ENCODE peak calls at places on chromosomes 4 and X, in nine cellular contexts. E is HFF-Myc, S is A549, N is IMR-90, T is GM12865, R is endothelial cell of umbilical vein, A is stomach, M is adrenal gland, L is fibroblast of mammary gland. V is an unnamed sample.

GRCh38 chr4:146232131-146232722 is 17.9 kb downstream of the REELD1 start:
- DNase-seq in E (no peak), S (no peak), N (no peak), T (no peak), R (no peak), A (peak), M (no peak), L (no peak), V (no peak)

GRCh38 chr4:75144475-75144874 is 211.6 kb downstream of the PARM1 start:
- DNase-seq in E (no peak), S (no peak), N (no peak), T (no peak), R (no peak), A (no peak), M (no peak), L (no peak), V (no peak)

GRCh38 chr4:73620115-73620792 is at the start of gene RASSF6:
- DNase-seq in E (no peak), S (no peak), N (no peak), T (peak), R (no peak), A (peak), M (no peak), L (no peak), V (peak)

GRCh38 chr4:102493794-102494193 is 7.4 kb upstream of the NFKB1 start:
- DNase-seq in E (no peak), S (no peak), N (no peak), T (no peak), R (no peak), A (peak), M (no peak), L (no peak), V (no peak)

GRCh38 chr4:157700898-157701694 is 471.7 kb downstream of the GASK1B start:
- DNase-seq in E (no peak), S (no peak), N (no peak), T (no peak), R (peak), A (no peak), M (no peak), L (no peak), V (no peak)

GRCh38 chr4:102787096-102787867 is 26.5 kb upstream of the MANBA start:
- DNase-seq in E (peak), S (no peak), N (peak), T (no peak), R (no peak), A (no peak), M (no peak), L (peak), V (peak)

GRCh38 chr4:87230806-87231205 is 10.4 kb upstream of the KLHL8 start:
- DNase-seq in E (no peak), S (no peak), N (no peak), T (no peak), R (no peak), A (no peak), M (no peak), L (no peak), V (no peak)

GRCh38 chr4:169906821-169907220 is 119.4 kb downstream of the MFAP3L start:
- DNase-seq in E (no peak), S (no peak), N (no peak), T (no peak), R (no peak), A (no peak), M (no peak), L (no peak), V (no peak)

GRCh38 chr4:161881370-161881769 is 282.4 kb downstream of the FSTL5 start:
- DNase-seq in E (no peak), S (no peak), N (no peak), T (no peak), R (no peak), A (no peak), M (no peak), L (no peak), V (no peak)

GRCh38 chr4:53591372-53591892 is at the start of gene LNX1:
- DNase-seq in E (no peak), S (no peak), N (no peak), T (no peak), R (no peak), A (peak), M (no peak), L (no peak), V (no peak)

GRCh38 chr4:8078610-8079015 is 80.0 kb downstream of the ABLIM2 start:
- DNase-seq in E (no peak), S (no peak), N (no peak), T (no peak), R (no peak), A (no peak), M (no peak), L (no peak), V (no peak)

GRCh38 chrX:54043696-54044125 is 562 bp downstream of the PHF8 start:
- DNase-seq in E (no peak), S (no peak), N (peak), T (peak), R (no peak), A (peak), M (peak), L (peak), V (peak)

GRCh38 chr4:6926081-6926480 is 16.5 kb downstream of the TBC1D14 start:
- DNase-seq in E (no peak), S (no peak), N (no peak), T (no peak), R (no peak), A (no peak), M (peak), L (no peak), V (no peak)

GRCh38 chr4:169818063-169818679 is 60.4 kb upstream of the HPF1 start:
- DNase-seq in E (no peak), S (no peak), N (no peak), T (no peak), R (no peak), A (no peak), M (no peak), L (no peak), V (no peak)

GRCh38 chrX:48540015-48540350 is 469 bp downstream of the TBC1D25 start:
- DNase-seq in E (no peak), S (peak), N (peak), T (peak), R (peak), A (peak), M (peak), L (peak), V (peak)

GRCh38 chr4:122047706-122048425 is 96.0 kb upstream of the TRPC3 start:
- DNase-seq in E (no peak), S (no peak), N (no peak), T (no peak), R (no peak), A (no peak), M (no peak), L (no peak), V (no peak)

GRCh38 chr4:14410469-14410868 is 591.8 kb upstream of the CPEB2 start:
- DNase-seq in E (no peak), S (no peak), N (no peak), T (no peak), R (no peak), A (no peak), M (no peak), L (no peak), V (no peak)

GRCh38 chr4:148017801-148018200 is 285.9 kb downstream of the ARHGAP10 start:
- DNase-seq in E (no peak), S (no peak), N (no peak), T (no peak), R (peak), A (no peak), M (no peak), L (no peak), V (no peak)

GRCh38 chr4:180999217-180999616 is 1244.0 kb upstream of the TENM3 start:
- DNase-seq in E (no peak), S (no peak), N (no peak), T (no peak), R (no peak), A (no peak), M (no peak), L (peak), V (no peak)

GRCh38 chr4:53688186-53688790 is 97.0 kb upstream of the LNX1 start:
- DNase-seq in E (peak), S (no peak), N (peak), T (peak), R (peak), A (no peak), M (peak), L (peak), V (peak)

GRCh38 chr4:37244583-37245390 is at the start of gene NWD2:
- DNase-seq in E (no peak), S (no peak), N (no peak), T (peak), R (no peak), A (no peak), M (peak), L (no peak), V (no peak)

GRCh38 chr4:181281451-181281850 is 961.8 kb upstream of the TENM3 start:
- DNase-seq in E (no peak), S (no peak), N (no peak), T (no peak), R (no peak), A (no peak), M (no peak), L (no peak), V (no peak)

GRCh38 chr4:112219826-112220366 is 11.7 kb upstream of the AP1AR start:
- DNase-seq in E (no peak), S (no peak), N (no peak), T (no peak), R (no peak), A (no peak), M (no peak), L (no peak), V (no peak)

GRCh38 chr4:786861-787300 is 39.0 kb downstream of the CPLX1 start:
- DNase-seq in E (no peak), S (no peak), N (no peak), T (no peak), R (peak), A (no peak), M (peak), L (no peak), V (no peak)

GRCh38 chr4:182560358-182560757 is 317.2 kb downstream of the TENM3 start:
- DNase-seq in E (no peak), S (no peak), N (peak), T (no peak), R (peak), A (no peak), M (no peak), L (no peak), V (no peak)

GRCh38 chr4:154314248-154314647 is 177.4 kb downstream of the DCHS2 start:
- DNase-seq in E (no peak), S (no peak), N (no peak), T (peak), R (no peak), A (no peak), M (no peak), L (peak), V (peak)
- TF ChIP-seq CTCF in E (peak), S (peak), N (no peak), T (no peak), R (no peak), A (no peak), M (no peak), L (peak), V (peak)

GRCh38 chrX:153640045-153640686 is 6.8 kb upstream of the DUSP9 start:
- DNase-seq in E (no peak), S (no peak), N (no peak), T (no peak), R (no peak), A (peak), M (no peak), L (no peak), V (no peak)

GRCh38 chrX:153640736-153641574 is 6.0 kb upstream of the DUSP9 start:
- DNase-seq in E (no peak), S (no peak), N (no peak), T (no peak), R (no peak), A (peak), M (no peak), L (no peak), V (no peak)

GRCh38 chrX:153642655-153643430 is 4.2 kb upstream of the DUSP9 start:
- DNase-seq in E (no peak), S (no peak), N (no peak), T (no peak), R (no peak), A (no peak), M (no peak), L (no peak), V (no peak)

GRCh38 chrX:153642313-153642654 is 4.7 kb upstream of the DUSP9 start:
- DNase-seq in E (no peak), S (no peak), N (no peak), T (no peak), R (no peak), A (no peak), M (no peak), L (no peak), V (no peak)

GRCh38 chrX:153641575-153642312 is 5.3 kb upstream of the DUSP9 start:
- DNase-seq in E (no peak), S (no peak), N (no peak), T (no peak), R (no peak), A (no peak), M (no peak), L (no peak), V (no peak)
- H3K4me3 ChIP-seq in E (no peak), S (peak), N (no peak), T (no peak), R (no peak), A (peak), M (no peak), L (no peak), V (no peak)

GRCh38 chrX:39152106-39152649 is 350.9 kb downstream of the MID1IP1 start:
- DNase-seq in E (no peak), S (peak), N (no peak), T (peak), R (no peak), A (peak), M (peak), L (peak), V (peak)
- TF ChIP-seq CTCF in E (peak), S (no peak), N (peak), T (peak), R (peak), A (peak), M (peak), L (peak), V (peak)

GRCh38 chr4:2465032-2465431 is 3.9 kb upstream of the RNF4 start:
- DNase-seq in E (no peak), S (no peak), N (no peak), T (no peak), R (no peak), A (no peak), M (peak), L (no peak), V (no peak)

GRCh38 chr4:2462218-2462991 is 6.5 kb upstream of the RNF4 start:
- DNase-seq in E (no peak), S (peak), N (peak), T (peak), R (peak), A (peak), M (peak), L (peak), V (peak)

GRCh38 chr4:2461246-2461960 is 7.5 kb upstream of the RNF4 start:
- DNase-seq in E (no peak), S (no peak), N (no peak), T (no peak), R (no peak), A (no peak), M (no peak), L (no peak), V (no peak)

GRCh38 chr4:2459589-2460349 is 9.1 kb upstream of the RNF4 start:
- DNase-seq in E (no peak), S (no peak), N (no peak), T (no peak), R (no peak), A (no peak), M (no peak), L (no peak), V (no peak)

DNA sequence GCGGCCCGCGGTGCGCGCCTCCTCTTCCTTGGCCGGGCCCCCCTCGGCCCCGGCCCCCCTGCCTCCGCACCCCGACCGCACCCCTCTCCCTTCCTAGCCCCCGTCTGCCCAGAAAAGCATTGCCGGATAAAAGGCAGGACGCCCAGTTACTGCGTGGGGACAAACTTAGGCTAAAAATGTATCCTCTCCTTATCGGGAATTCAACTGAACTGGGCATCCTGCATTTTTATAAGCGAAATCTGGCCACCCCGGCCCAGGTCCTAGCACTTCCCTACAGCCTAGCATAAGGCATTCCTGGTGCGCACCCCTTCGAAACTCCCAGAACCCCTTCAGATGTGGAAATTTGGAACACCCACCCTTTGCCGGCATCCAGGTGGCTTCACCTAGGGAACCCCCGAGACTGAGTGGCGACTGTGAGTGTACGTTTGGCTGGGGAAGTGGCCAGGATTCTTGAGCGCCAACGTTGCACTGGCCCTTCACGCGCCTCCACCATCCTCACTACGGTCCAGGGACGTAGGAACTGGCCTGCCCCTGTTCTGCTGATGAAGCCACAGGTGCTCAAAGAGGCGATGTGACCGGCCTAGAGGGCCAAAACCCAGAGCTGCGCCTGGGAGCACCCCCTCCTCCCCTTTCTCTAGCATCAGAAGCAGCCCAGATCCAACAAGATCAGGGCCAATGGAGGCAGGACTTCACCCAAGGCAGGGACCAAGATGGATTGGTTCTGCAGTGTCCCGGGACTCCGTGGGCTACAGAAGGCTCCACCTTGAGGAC is 5.7 kb upstream of the RNF4 start:
- DNase-seq in E (no peak), S (no peak), N (no peak), T (no peak), R (no peak), A (no peak), M (no peak), L (no peak), V (no peak)
- H3K4me3 ChIP-seq in E (peak), S (peak), N (no peak), T (peak), R (peak), A (peak), M (no peak), L (peak), V (peak)

GRCh38 chr4:67700119-67700873 is 659 bp downstream of the UBA6 start:
- DNase-seq in E (no peak), S (no peak), N (peak), T (peak), R (no peak), A (no peak), M (no peak), L (peak), V (no peak)

GRCh38 chr4:67702166-67702565 is 1.2 kb upstream of the UBA6 start:
- DNase-seq in E (no peak), S (no peak), N (no peak), T (no peak), R (no peak), A (no peak), M (no peak), L (no peak), V (no peak)

GRCh38 chr4:67699603-67700002 is 1.4 kb downstream of the UBA6 start:
- DNase-seq in E (no peak), S (no peak), N (no peak), T (no peak), R (no peak), A (no peak), M (no peak), L (no peak), V (no peak)

GRCh38 chr4:67697860-67698655 is 2.9 kb downstream of the UBA6 start:
- DNase-seq in E (no peak), S (no peak), N (no peak), T (no peak), R (no peak), A (no peak), M (no peak), L (no peak), V (no peak)

DNA sequence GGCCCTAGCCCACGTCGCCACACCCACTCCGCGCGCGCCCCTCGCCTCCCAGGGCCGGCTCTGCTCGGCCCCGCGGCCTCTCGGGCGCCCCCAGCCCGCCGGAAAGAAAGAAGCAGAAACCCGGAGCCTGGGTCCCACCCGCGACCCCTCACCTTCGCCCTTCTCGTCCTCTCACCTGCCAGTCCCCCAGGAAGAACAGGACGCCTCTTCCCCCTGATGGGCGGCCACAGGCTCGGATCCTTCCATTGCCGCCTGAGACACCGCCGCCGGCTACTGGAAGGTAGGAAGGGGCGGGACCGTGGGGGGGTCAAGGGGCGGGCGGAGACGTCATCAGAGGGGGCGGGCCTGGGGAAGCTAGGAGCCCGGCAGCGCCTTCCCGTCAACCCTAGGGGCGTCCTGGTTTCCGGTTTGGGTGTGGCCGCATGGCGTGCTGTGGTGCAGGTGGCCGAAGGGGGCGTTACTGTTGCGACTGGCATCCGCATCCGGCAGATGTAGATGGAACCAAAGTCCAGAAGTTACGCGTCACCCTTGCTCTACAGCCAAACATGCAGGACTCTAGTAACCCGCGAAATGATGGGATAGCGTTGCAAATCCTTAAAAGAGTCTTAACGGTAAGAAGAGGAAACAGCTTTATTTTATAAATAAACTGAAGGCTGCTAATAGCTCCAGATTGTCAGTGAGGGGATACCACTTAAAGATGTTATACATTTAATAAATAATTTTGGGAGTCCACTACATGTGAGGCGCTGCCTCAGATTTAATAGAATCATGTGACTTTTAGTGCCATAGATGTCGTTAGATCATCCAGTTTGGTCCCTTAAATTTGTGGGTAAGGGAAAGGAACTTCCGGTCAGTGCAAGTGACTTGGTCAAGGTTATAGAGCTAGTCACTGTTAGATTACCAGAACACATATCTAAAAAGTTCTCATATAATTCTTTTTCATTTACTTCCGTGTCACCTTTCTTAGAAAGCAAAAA is at the start of gene UBA6:
- DNase-seq in E (peak), S (peak), N (peak), T (peak), R (peak), A (peak), M (peak), L (peak), V (peak)
- TF ChIP-seq CTCF in E (peak), S (peak), N (peak), T (peak), R (peak), A (peak), M (peak), L (peak), V (peak)

GRCh38 chr4:140238353-140239041 is 84.5 kb upstream of the MAML3 start:
- DNase-seq in E (peak), S (no peak), N (peak), T (no peak), R (peak), A (peak), M (peak), L (peak), V (peak)
- H3K4me3 ChIP-seq in E (peak), S (no peak), N (no peak), T (no peak), R (no peak), A (no peak), M (no peak), L (peak), V (peak)